ENCODE peak calls at places on chromosomes 6 and 20, in five cellular contexts. One of them, this sample, is unnamed.

GRCh38 chr6:34273242-34273805 is 24.5 kb upstream of the SMIM29 start:
- DNase-seq in HepG2: peak; percentile 46
- DNase-seq in K562: peak; percentile 99
- DNase-seq in H1: no peak
- DNase-seq in SK-N-SH: peak; percentile 64
- DNase-seq in this sample: no peak

GRCh38 chr6:43093361-43094289 is 17.5 kb downstream of the PTK7 start:
- DNase-seq in HepG2: peak; percentile 93
- DNase-seq in K562: peak; percentile 87
- DNase-seq in H1: no peak
- DNase-seq in SK-N-SH: no peak
- DNase-seq in this sample: no peak

GRCh38 chr20:2799688-2800589 is 488 bp downstream of the CPXM1 start:
- DNase-seq in HepG2: no peak
- DNase-seq in K562: no peak
- DNase-seq in H1: peak; percentile 72
- DNase-seq in SK-N-SH: peak; percentile 80
- DNase-seq in this sample: no peak

GRCh38 chr20:35947489-35947888 is 6.8 kb downstream of the SCAND1 start:
- DNase-seq in HepG2: peak; percentile 69
- DNase-seq in K562: peak; percentile 20
- DNase-seq in H1: peak; percentile 58
- DNase-seq in SK-N-SH: peak; percentile 58
- DNase-seq in this sample: no peak

GRCh38 chr6:105994522-105995402 is 91.4 kb upstream of the PRDM1 start:
- DNase-seq in HepG2: no peak
- DNase-seq in K562: no peak
- DNase-seq in H1: peak; percentile 74
- DNase-seq in SK-N-SH: peak; percentile 48
- DNase-seq in this sample: no peak

GRCh38 chr6:12294851-12295536 is 4.8 kb downstream of the EDN1 start:
- DNase-seq in HepG2: no peak
- DNase-seq in K562: no peak
- DNase-seq in H1: no peak
- DNase-seq in SK-N-SH: no peak
- DNase-seq in this sample: no peak

GRCh38 chr6:160036790-160037206 is 67.9 kb downstream of the IGF2R start:
- DNase-seq in HepG2: no peak
- DNase-seq in K562: no peak
- DNase-seq in H1: no peak
- DNase-seq in SK-N-SH: no peak
- DNase-seq in this sample: no peak

GRCh38 chr20:57476073-57476526 is 48.8 kb downstream of the CTCFL start:
- DNase-seq in HepG2: no peak
- DNase-seq in K562: no peak
- DNase-seq in H1: no peak
- DNase-seq in SK-N-SH: no peak
- DNase-seq in this sample: no peak

GRCh38 chr6:75430631-75431345 is 62.8 kb downstream of the FILIP1 start:
- DNase-seq in HepG2: no peak
- DNase-seq in K562: no peak
- DNase-seq in H1: no peak
- DNase-seq in SK-N-SH: no peak
- DNase-seq in this sample: no peak

DNA sequence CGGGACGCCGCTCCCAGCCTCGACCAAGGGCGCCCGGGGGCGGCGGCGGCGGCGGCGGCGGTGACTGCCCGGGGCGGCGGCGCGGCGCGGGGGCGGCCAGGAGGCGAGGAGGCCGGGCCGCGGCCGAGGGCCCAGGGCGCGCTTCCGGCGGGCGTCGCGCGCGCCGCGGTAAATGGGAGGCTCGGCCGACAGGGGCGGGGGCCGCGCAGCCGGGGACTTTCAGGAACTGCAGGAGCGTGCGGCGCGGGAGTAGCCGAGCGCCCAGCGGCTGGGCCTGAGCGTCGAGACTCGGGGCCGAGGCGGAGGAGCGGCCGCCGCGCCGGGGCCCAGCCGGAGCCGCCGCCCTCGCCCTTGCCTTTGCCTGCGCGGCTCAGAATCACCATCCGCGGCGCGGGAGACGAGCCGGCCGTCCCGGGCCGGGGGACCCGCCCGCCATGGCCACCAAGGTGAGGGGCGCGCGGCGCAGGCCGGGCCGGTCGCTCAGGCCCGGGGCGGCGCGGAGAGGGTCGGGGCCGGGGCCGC is at the start of gene SNX9:
- DNase-seq in HepG2: peak; percentile 54
- DNase-seq in K562: peak; percentile 89
- DNase-seq in H1: peak; percentile 72
- DNase-seq in SK-N-SH: peak; percentile 92
- DNase-seq in this sample: peak; percentile 49
- TF ChIP-seq TAF1 in HepG2: no peak
- TF ChIP-seq TAF1 in K562: peak; percentile 80
- TF ChIP-seq TAF1 in H1: peak; percentile 71
- TF ChIP-seq TAF1 in SK-N-SH: peak; percentile 42
- TF ChIP-seq TAF1 in this sample: no peak

GRCh38 chr6:85602100-85602499 is 8.4 kb upstream of the SNX14 start:
- DNase-seq in HepG2: no peak
- DNase-seq in K562: no peak
- DNase-seq in H1: no peak
- DNase-seq in SK-N-SH: no peak
- DNase-seq in this sample: no peak

DNA sequence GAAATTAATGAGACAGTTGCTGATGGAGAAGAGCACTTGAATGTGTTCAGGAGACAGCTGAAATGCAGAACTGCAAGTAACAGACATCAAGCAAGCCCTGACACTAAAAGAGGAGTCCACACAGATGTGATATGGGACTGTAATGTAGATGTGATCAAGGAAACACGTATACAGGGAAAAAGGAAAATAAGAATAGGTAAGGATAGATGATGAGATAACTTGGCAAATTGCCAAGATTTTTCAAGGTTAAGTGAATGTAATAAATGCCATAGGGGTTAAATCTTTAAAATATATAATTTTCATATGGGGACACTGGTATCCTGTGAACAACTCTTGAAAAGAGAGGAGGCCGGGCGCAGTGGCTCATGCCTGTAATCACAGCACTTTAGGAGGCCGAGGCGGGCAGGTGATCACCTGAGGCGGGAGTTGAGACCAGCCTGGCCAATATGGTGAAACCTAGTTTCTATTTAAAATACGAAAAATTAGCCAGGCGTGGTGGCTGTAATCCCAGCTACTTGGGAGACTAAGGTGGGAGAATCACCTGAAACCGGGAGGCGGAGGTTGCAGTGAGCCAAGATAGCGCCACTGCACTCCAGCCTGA is 7.2 kb upstream of the SNX14 start:
- DNase-seq in HepG2: no peak
- DNase-seq in K562: no peak
- DNase-seq in H1: no peak
- DNase-seq in SK-N-SH: no peak
- DNase-seq in this sample: no peak
- TF ChIP-seq TAF1 in HepG2: no peak
- TF ChIP-seq TAF1 in K562: no peak
- TF ChIP-seq TAF1 in H1: no peak
- TF ChIP-seq TAF1 in SK-N-SH: no peak
- TF ChIP-seq TAF1 in this sample: no peak

DNA sequence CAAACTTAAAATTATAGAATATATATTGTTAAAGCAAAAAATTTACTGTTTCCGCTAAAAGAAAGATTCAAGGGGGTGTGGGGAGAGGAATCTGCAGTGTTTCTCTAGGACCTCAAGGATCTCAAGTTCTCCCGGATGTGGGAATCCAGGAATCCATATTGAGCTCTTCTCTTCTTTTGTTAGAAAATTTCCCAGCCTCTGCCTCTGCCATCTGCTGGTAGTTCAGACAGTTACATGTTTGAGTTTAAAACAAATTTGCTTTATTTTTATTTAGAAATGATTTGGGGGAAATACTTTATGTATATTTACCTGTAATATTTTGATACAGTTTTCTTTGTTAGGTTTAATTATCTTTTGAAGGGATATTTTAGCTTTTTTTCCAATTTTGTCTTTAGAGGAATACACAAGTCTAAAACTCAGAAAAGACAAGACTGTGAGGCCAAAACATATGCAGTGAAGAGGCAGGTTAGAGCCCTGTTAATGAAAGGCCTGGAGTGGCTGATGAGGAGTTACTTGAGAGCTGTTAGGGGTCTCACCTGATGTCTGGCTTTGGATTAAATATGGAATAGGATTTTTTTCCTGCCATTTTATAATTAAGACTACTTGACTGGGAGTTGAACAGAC is 268.8 kb downstream of the ARID1B start:
- DNase-seq in HepG2: peak; percentile 29
- DNase-seq in K562: peak; percentile 29
- DNase-seq in H1: no peak
- DNase-seq in SK-N-SH: peak; percentile 54
- DNase-seq in this sample: no peak
- TF ChIP-seq TAF1 in HepG2: no peak
- TF ChIP-seq TAF1 in K562: no peak
- TF ChIP-seq TAF1 in H1: no peak
- TF ChIP-seq TAF1 in SK-N-SH: no peak
- TF ChIP-seq TAF1 in this sample: no peak

DNA sequence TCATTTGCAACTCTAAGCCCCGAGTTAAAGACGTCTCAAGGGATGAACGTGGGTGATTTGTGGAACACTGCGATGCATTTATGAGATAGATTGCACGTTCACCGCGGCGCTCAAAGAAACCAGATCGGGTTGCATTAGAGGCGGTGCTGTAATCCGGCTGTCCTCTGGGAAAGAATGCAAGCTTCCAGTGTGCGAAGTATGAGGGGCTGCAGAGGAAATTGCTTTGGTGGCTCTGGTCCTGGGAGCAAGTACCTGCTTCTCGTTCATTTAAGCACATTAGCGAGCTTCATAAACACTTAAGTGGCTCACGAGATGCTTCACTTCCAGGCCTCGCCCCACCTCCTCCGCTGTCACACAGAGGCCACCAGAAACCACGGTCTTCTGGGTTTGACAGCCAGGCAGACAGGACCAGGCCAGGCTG is 182.3 kb downstream of the CDH4 start:
- DNase-seq in HepG2: no peak
- DNase-seq in K562: no peak
- DNase-seq in H1: no peak
- DNase-seq in SK-N-SH: no peak
- DNase-seq in this sample: no peak
- TF ChIP-seq TAF1 in HepG2: no peak
- TF ChIP-seq TAF1 in K562: no peak
- TF ChIP-seq TAF1 in H1: no peak
- TF ChIP-seq TAF1 in SK-N-SH: no peak
- TF ChIP-seq TAF1 in this sample: no peak

DNA sequence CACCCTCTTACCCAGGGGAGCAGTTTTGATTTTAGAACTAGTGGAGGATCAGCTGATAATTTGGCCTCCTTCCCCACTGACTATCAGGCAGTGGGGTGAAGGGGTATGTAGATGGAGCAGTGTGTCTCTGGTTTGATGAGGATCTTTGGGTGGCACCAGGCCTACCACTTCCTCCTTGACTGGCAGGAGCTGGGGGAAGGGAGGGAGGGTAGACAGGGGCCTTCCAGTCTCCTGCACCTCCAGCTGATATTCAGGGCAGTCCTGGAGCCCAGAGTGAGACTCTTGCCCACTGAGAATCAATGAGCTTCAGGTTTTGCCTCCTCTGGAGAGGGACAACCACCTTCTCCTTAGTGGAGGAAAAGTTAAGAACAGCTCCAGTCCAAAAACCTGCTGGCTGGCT is 3.2 kb downstream of the DEF6 start:
- DNase-seq in HepG2: no peak
- DNase-seq in K562: no peak
- DNase-seq in H1: no peak
- DNase-seq in SK-N-SH: no peak
- DNase-seq in this sample: no peak
- TF ChIP-seq TAF1 in HepG2: no peak
- TF ChIP-seq TAF1 in K562: no peak
- TF ChIP-seq TAF1 in H1: no peak
- TF ChIP-seq TAF1 in SK-N-SH: no peak
- TF ChIP-seq TAF1 in this sample: no peak

GRCh38 chr6:115969207-115969929 is 91.3 kb downstream of the FRK start:
- DNase-seq in HepG2: no peak
- DNase-seq in K562: no peak
- DNase-seq in H1: no peak
- DNase-seq in SK-N-SH: no peak
- DNase-seq in this sample: no peak
- TF ChIP-seq TAF1 in HepG2: no peak
- TF ChIP-seq TAF1 in K562: no peak
- TF ChIP-seq TAF1 in H1: no peak
- TF ChIP-seq TAF1 in SK-N-SH: no peak
- TF ChIP-seq TAF1 in this sample: no peak

GRCh38 chr6:78614961-78615360 is 252.4 kb upstream of the IRAK1BP1 start:
- DNase-seq in HepG2: no peak
- DNase-seq in K562: no peak
- DNase-seq in H1: no peak
- DNase-seq in SK-N-SH: no peak
- DNase-seq in this sample: no peak
- TF ChIP-seq TAF1 in HepG2: no peak
- TF ChIP-seq TAF1 in K562: no peak
- TF ChIP-seq TAF1 in H1: no peak
- TF ChIP-seq TAF1 in SK-N-SH: no peak
- TF ChIP-seq TAF1 in this sample: no peak

GRCh38 chr20:60727425-60727824 is 524.6 kb upstream of the CDH4 start:
- DNase-seq in HepG2: no peak
- DNase-seq in K562: no peak
- DNase-seq in H1: no peak
- DNase-seq in SK-N-SH: no peak
- DNase-seq in this sample: no peak
- TF ChIP-seq TAF1 in HepG2: no peak
- TF ChIP-seq TAF1 in K562: no peak
- TF ChIP-seq TAF1 in H1: no peak
- TF ChIP-seq TAF1 in SK-N-SH: no peak
- TF ChIP-seq TAF1 in this sample: no peak

DNA sequence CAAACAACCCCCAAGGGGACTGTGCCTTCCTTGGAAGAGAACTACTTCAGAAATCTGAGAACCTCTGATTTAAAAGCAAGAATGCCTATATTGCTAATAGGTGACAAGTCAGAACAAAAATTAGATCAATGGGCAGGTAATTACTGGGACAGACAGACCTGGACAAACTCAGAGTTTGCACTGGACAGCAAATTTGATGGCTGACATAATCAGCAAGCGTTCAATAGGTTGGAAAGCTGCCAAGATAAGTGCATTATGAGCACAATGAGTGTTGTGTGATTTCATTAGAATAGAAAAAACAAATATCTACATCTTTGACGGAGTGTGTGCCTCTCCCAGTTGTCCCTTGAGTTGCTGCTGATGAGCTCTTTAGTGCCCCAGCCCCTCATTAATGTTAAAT is 116.4 kb upstream of the COL21A1 start:
- DNase-seq in HepG2: no peak
- DNase-seq in K562: no peak
- DNase-seq in H1: no peak
- DNase-seq in SK-N-SH: no peak
- DNase-seq in this sample: no peak
- TF ChIP-seq TAF1 in HepG2: no peak
- TF ChIP-seq TAF1 in K562: no peak
- TF ChIP-seq TAF1 in H1: no peak
- TF ChIP-seq TAF1 in SK-N-SH: no peak
- TF ChIP-seq TAF1 in this sample: no peak

GRCh38 chr20:9112541-9113515 is 43.9 kb downstream of the PLCB4 start:
- DNase-seq in HepG2: no peak
- DNase-seq in K562: no peak
- DNase-seq in H1: no peak
- DNase-seq in SK-N-SH: no peak
- DNase-seq in this sample: no peak
- TF ChIP-seq TAF1 in HepG2: no peak
- TF ChIP-seq TAF1 in K562: no peak
- TF ChIP-seq TAF1 in H1: no peak
- TF ChIP-seq TAF1 in SK-N-SH: no peak
- TF ChIP-seq TAF1 in this sample: no peak